ENCODE peak calls at places on chromosomes 13 and 19, in five cellular contexts. K, I, G, Y and N are unnamed samples.

GRCh38 chr19:49132974-49133609 is 13.7 kb downstream of the PPFIA3 start:
- DNase-seq in G (no peak), K (no peak), I (no peak), Y (no peak), N (no peak)

GRCh38 chr13:18952225-18953016 is 229.2 kb downstream of the TUBA3C start:
- DNase-seq in K (no peak), Y (no peak), G (no peak), I (no peak), N (no peak)

GRCh38 chr19:21587549-21587948 is 82.1 kb downstream of the ZNF429 start:
- DNase-seq in K (no peak), I (no peak), Y (no peak), G (no peak), N (no peak)

GRCh38 chr13:42981853-42982252 is 10.2 kb downstream of the EPSTI1 start:
- DNase-seq in G (no peak), I (no peak), K (no peak), Y (no peak), N (no peak)

GRCh38 chr19:52070496-52070895 is 21.9 kb upstream of the ZNF432 start:
- DNase-seq in K (no peak), G (no peak), Y (no peak), I (no peak), N (no peak)

GRCh38 chr13:113148407-113148806 is 10.0 kb upstream of the PROZ start:
- DNase-seq in K (no peak), Y (no peak), I (no peak), G (peak; percentile 14), N (no peak)

GRCh38 chr13:95185851-95186250 is 115.4 kb downstream of the ABCC4 start:
- DNase-seq in I (no peak), Y (no peak), G (no peak), K (no peak), N (peak; percentile 14)

GRCh38 chr13:45292176-45292575 is 48.8 kb downstream of the TPT1 start:
- DNase-seq in I (no peak), G (no peak), K (no peak), Y (no peak), N (no peak)

GRCh38 chr13:91313103-91313502 is 34.4 kb upstream of the MIR17HG start:
- DNase-seq in Y (no peak), G (no peak), I (no peak), K (peak; percentile 14), N (no peak)

GRCh38 chr19:12140545-12141404 is 625 bp upstream of the ZNF20 start:
- DNase-seq in Y (peak; percentile 38), I (peak; percentile 70), G (peak; percentile 90), K (peak; percentile 34), N (peak; percentile 80)

GRCh38 chr19:5086725-5087439 is 118.0 kb downstream of the KDM4B start:
- DNase-seq in Y (no peak), G (no peak), I (no peak), K (peak; percentile 30), N (no peak)

GRCh38 chr19:7605490-7606222 is 10.0 kb downstream of the CAMSAP3 start:
- DNase-seq in K (peak; percentile 72), G (no peak), Y (no peak), I (no peak), N (no peak)

GRCh38 chr19:13935765-13936486 is 2.3 kb downstream of the PODNL1 start:
- DNase-seq in I (no peak), K (no peak), G (no peak), Y (no peak), N (no peak)

GRCh38 chr13:74464656-74465055 is 330.5 kb upstream of the KLF12 start:
- DNase-seq in I (no peak), G (no peak), Y (no peak), K (no peak), N (no peak)

GRCh38 chr13:45749026-45749759 is 47.1 kb downstream of the CBY2 start:
- DNase-seq in G (no peak), Y (no peak), K (no peak), I (no peak), N (no peak)

GRCh38 chr19:46913852-46914430 is 53.1 kb downstream of the ARHGAP35 start:
- DNase-seq in I (no peak), Y (no peak), G (no peak), K (peak; percentile 38), N (no peak)

GRCh38 chr13:73404581-73404980 is 345.8 kb downstream of the KLF5 start:
- DNase-seq in K (no peak), Y (no peak), I (no peak), G (no peak), N (no peak)

GRCh38 chr19:5395996-5396939 is 55.7 kb upstream of the PTPRS start:
- DNase-seq in Y (no peak), I (no peak), K (no peak), G (no peak), N (no peak)

GRCh38 chr19:47448360-47448727 is 23.3 kb downstream of the SLC8A2 start:
- DNase-seq in G (no peak), K (no peak), Y (no peak), I (no peak), N (no peak)

GRCh38 chr13:19781526-19781925 is 1.2 kb downstream of the PSPC1 start:
- DNase-seq in I (no peak), G (no peak), Y (no peak), K (peak; percentile 15), N (no peak)

GRCh38 chr19:23313196-23313595 is 63.0 kb upstream of the ZNF724 start:
- DNase-seq in Y (no peak), I (no peak), K (no peak), G (no peak), N (no peak)

GRCh38 chr19:16067205-16067938 is 8.9 kb upstream of the TPM4 start:
- DNase-seq in I (no peak), Y (peak; percentile 69), K (no peak), G (peak; percentile 76), N (no peak)

GRCh38 chr19:9914315-9915207 is 21.8 kb downstream of the OLFM2 start:
- DNase-seq in Y (no peak), I (peak; percentile 68), K (peak; percentile 84), G (peak; percentile 36), N (peak; percentile 84)

GRCh38 chr13:77184455-77184854 is 142.4 kb downstream of the MYCBP2 start:
- DNase-seq in Y (no peak), K (no peak), I (no peak), G (no peak), N (no peak)

GRCh38 chr19:12543855-12544254 is 7.4 kb downstream of the ZNF564 start:
- DNase-seq in I (no peak), Y (no peak), K (no peak), G (no peak), N (no peak)